ENCODE peak calls at places on chromosomes 1 and 21, in seven cellular contexts. M is fibroblast of lung, T is GDM1, I is right cardiac atrium, A is non-pigmented ciliary epithelial cell, Z is HEK293T, O is sigmoid colon. Q is an unnamed sample.

GRCh38 chr1:153572569-153573015 is 6.9 kb upstream of the S100A2 start:
- DNase-seq in M (peak), T (peak), I (peak), A (peak), Z (no peak), O (peak), Q (peak)

GRCh38 chr1:179141592-179142244 is 59.8 kb downstream of the TOR3A start:
- DNase-seq in M (peak), T (peak), I (no peak), A (no peak), Z (no peak), O (no peak), Q (peak)

GRCh38 chr21:44940116-44940631 is 345 bp downstream of the SLX9 start:
- DNase-seq in M (no peak), T (no peak), I (no peak), A (no peak), Z (no peak), O (no peak), Q (no peak)

GRCh38 chr21:32186843-32187242 is 92.0 kb downstream of the MIS18A start:
- DNase-seq in M (no peak), T (no peak), I (no peak), A (no peak), Z (no peak), O (no peak), Q (no peak)

GRCh38 chr1:76281306-76281705 is 206.8 kb downstream of the ST6GALNAC3 start:
- DNase-seq in M (no peak), T (no peak), I (no peak), A (no peak), Z (no peak), O (no peak), Q (no peak)

GRCh38 chr1:226407497-226408284 is at the start of gene PARP1:
- DNase-seq in M (peak), T (peak), I (peak), A (no peak), Z (peak), O (peak), Q (peak)

GRCh38 chr1:183178490-183178889 is 7.6 kb upstream of the LAMC2 start:
- DNase-seq in M (peak), T (no peak), I (no peak), A (no peak), Z (no peak), O (no peak), Q (no peak)

GRCh38 chr1:209648366-209648765 is 3.9 kb downstream of the LAMB3 start:
- DNase-seq in M (no peak), T (no peak), I (no peak), A (no peak), Z (no peak), O (no peak), Q (no peak)

GRCh38 chr1:45009956-45010854 is 919 bp downstream of the HECTD3 start:
- DNase-seq in M (no peak), T (no peak), I (peak), A (no peak), Z (peak), O (no peak), Q (no peak)

GRCh38 chr1:210726621-210727020 is 397.9 kb downstream of the HHAT start:
- DNase-seq in M (peak), T (no peak), I (no peak), A (no peak), Z (peak), O (no peak), Q (peak)

GRCh38 chr1:229514578-229515275 is 6.6 kb upstream of the NUP133 start:
- DNase-seq in M (peak), T (peak), I (peak), A (peak), Z (peak), O (peak), Q (peak)

GRCh38 chr1:206898089-206898908 is 1.1 kb downstream of the IL24 start:
- DNase-seq in M (peak), T (no peak), I (no peak), A (no peak), Z (no peak), O (no peak), Q (no peak)

GRCh38 chr1:150508982-150509381 is 1.1 kb downstream of the ECM1 start:
- DNase-seq in M (no peak), T (no peak), I (no peak), A (no peak), Z (no peak), O (no peak), Q (no peak)

GRCh38 chr1:168179411-168180147 is 817 bp downstream of the TIPRL start:
- DNase-seq in M (peak), T (no peak), I (no peak), A (no peak), Z (peak), O (no peak), Q (peak)

GRCh38 chr1:232084584-232085223 is 458.1 kb downstream of the DISC1 start:
- DNase-seq in M (peak), T (no peak), I (no peak), A (no peak), Z (peak), O (no peak), Q (no peak)

GRCh38 chr21:25424045-25424444 is 183.2 kb downstream of the MRPL39 start:
- DNase-seq in M (no peak), T (no peak), I (no peak), A (no peak), Z (no peak), O (no peak), Q (no peak)

GRCh38 chr1:205430631-205431305 is 8.9 kb upstream of the LEMD1 start:
- DNase-seq in M (peak), T (peak), I (peak), A (no peak), Z (peak), O (peak), Q (no peak)

GRCh38 chr21:42403611-42404231 is at the start of gene UBASH3A:
- DNase-seq in M (no peak), T (no peak), I (no peak), A (no peak), Z (no peak), O (peak), Q (no peak)

GRCh38 chr1:185695299-185695698 is 38.9 kb upstream of the HMCN1 start:
- DNase-seq in M (no peak), T (no peak), I (no peak), A (no peak), Z (no peak), O (no peak), Q (peak)

GRCh38 chr21:43975469-43976098 is 36.5 kb upstream of the TRAPPC10 start:
- DNase-seq in M (peak), T (peak), I (peak), A (no peak), Z (peak), O (peak), Q (peak)

GRCh38 chr1:46194641-46195179 is 3.5 kb downstream of the POMGNT1 start:
- DNase-seq in M (no peak), T (no peak), I (no peak), A (no peak), Z (no peak), O (no peak), Q (no peak)

GRCh38 chr21:16305686-16306085 is 575.9 kb downstream of the USP25 start:
- DNase-seq in M (peak), T (peak), I (no peak), A (no peak), Z (no peak), O (no peak), Q (no peak)

GRCh38 chr1:53810497-53810896 is 27.6 kb downstream of the NDC1 start:
- DNase-seq in M (no peak), T (no peak), I (no peak), A (no peak), Z (no peak), O (no peak), Q (no peak)

GRCh38 chr21:45033791-45034555 is 40.4 kb upstream of the ADARB1 start:
- DNase-seq in M (no peak), T (no peak), I (no peak), A (no peak), Z (no peak), O (peak), Q (no peak)